ENCODE peak calls at places on chromosomes 2 and 18, in six cellular contexts. F is HuH-7.5; J is mesothelial cell of epicardium; S is 8988T; Q is stimulated activated CD4-positive, alpha-beta T cell treated with anti-CD3 and anti-CD28 coated beads, Interleukin-15, amount 100 ng/mL, for 1 hour; Z is NCI-H1694 treated with DMSO at 0.1 percent for 48 hours. D is an unnamed sample.

GRCh38 chr2:206353685-206354084 is 79.2 kb downstream of the ZDBF2 start:
- DNase-seq in F (no peak), J (no peak), S (no peak), Q (no peak), Z (no peak), D (no peak)

GRCh38 chr2:102187191-102188150 is 648 bp downstream of the IL1RL2 start:
- DNase-seq in F (no peak), J (no peak), S (no peak), Q (peak), Z (no peak), D (no peak)

GRCh38 chr2:145691659-145692058 is 1171.7 kb upstream of the ZEB2 start:
- DNase-seq in F (no peak), J (no peak), S (no peak), Q (no peak), Z (no peak), D (no peak)

GRCh38 chr2:5074738-5075137 is 617.4 kb upstream of the SOX11 start:
- DNase-seq in F (no peak), J (no peak), S (no peak), Q (no peak), Z (no peak), D (no peak)

GRCh38 chr2:112184121-112184520 is 45.9 kb downstream of the FBLN7 start:
- DNase-seq in F (no peak), J (no peak), S (no peak), Q (no peak), Z (no peak), D (no peak)

GRCh38 chr2:7835693-7836680 is 845.9 kb upstream of the ID2 start:
- DNase-seq in F (no peak), J (no peak), S (no peak), Q (no peak), Z (no peak), D (peak)

GRCh38 chr2:127504552-127505460 is 21.5 kb downstream of the IWS1 start:
- DNase-seq in F (no peak), J (no peak), S (no peak), Q (no peak), Z (no peak), D (no peak)

GRCh38 chr18:79384834-79385233 is 10.9 kb upstream of the NFATC1 start:
- DNase-seq in F (no peak), J (no peak), S (no peak), Q (no peak), Z (no peak), D (no peak)

GRCh38 chr2:233124449-233125080 is 64.4 kb downstream of the INPP5D start:
- DNase-seq in F (no peak), J (no peak), S (no peak), Q (no peak), Z (no peak), D (peak)

GRCh38 chr18:74817576-74817975 is 219.9 kb downstream of the ZNF407 start:
- DNase-seq in F (no peak), J (no peak), S (no peak), Q (no peak), Z (no peak), D (no peak)

GRCh38 chr2:203900298-203900697 is 32.7 kb downstream of the CTLA4 start:
- DNase-seq in F (no peak), J (no peak), S (no peak), Q (no peak), Z (no peak), D (no peak)

GRCh38 chr2:72214429-72215143 is 66.9 kb upstream of the CYP26B1 start:
- DNase-seq in F (no peak), J (no peak), S (no peak), Q (no peak), Z (no peak), D (no peak)

GRCh38 chr2:96097951-96098823 is 18.2 kb downstream of the ADRA2B start:
- DNase-seq in F (no peak), J (peak), S (no peak), Q (no peak), Z (no peak), D (no peak)

GRCh38 chr2:126783341-126783740 is 115.3 kb upstream of the TEX51 start:
- DNase-seq in F (no peak), J (no peak), S (no peak), Q (no peak), Z (no peak), D (no peak)

GRCh38 chr18:37122877-37123276 is 293.9 kb downstream of the KIAA1328 start:
- DNase-seq in F (no peak), J (no peak), S (no peak), Q (no peak), Z (no peak), D (no peak)

GRCh38 chr18:79597176-79598045 is 82.2 kb upstream of the CTDP1 start:
- DNase-seq in F (no peak), J (no peak), S (no peak), Q (no peak), Z (no peak), D (no peak)

GRCh38 chr18:63592506-63592905 is 5.4 kb downstream of the SERPINB13 start:
- DNase-seq in F (no peak), J (no peak), S (no peak), Q (no peak), Z (no peak), D (no peak)

GRCh38 chr18:22191346-22191710 is 21.9 kb downstream of the GATA6 start:
- DNase-seq in F (no peak), J (no peak), S (no peak), Q (no peak), Z (no peak), D (no peak)

GRCh38 chr2:235291464-235291863 is 202.4 kb upstream of the AGAP1 start:
- DNase-seq in F (no peak), J (no peak), S (no peak), Q (no peak), Z (no peak), D (no peak)

GRCh38 chr2:28594369-28595108 is 98.7 kb downstream of the PLB1 start:
- DNase-seq in F (peak), J (peak), S (peak), Q (peak), Z (peak), D (peak)

GRCh38 chr18:80200171-80200931 is 47.0 kb downstream of the PARD6G start:
- DNase-seq in F (peak), J (peak), S (no peak), Q (no peak), Z (peak), D (no peak)

GRCh38 chr18:40925071-40925541 is 1029.9 kb upstream of the PIK3C3 start:
- DNase-seq in F (no peak), J (no peak), S (no peak), Q (no peak), Z (no peak), D (no peak)

GRCh38 chr18:13550446-13551304 is 175.7 kb downstream of the FAM210A start:
- DNase-seq in F (no peak), J (no peak), S (no peak), Q (no peak), Z (no peak), D (no peak)

GRCh38 chr2:39380525-39381150 is 56.4 kb downstream of the MAP4K3 start:
- DNase-seq in F (no peak), J (no peak), S (no peak), Q (no peak), Z (no peak), D (no peak)

GRCh38 chr2:75453696-75454095 is 107.0 kb downstream of the EVA1A start:
- DNase-seq in F (no peak), J (no peak), S (no peak), Q (no peak), Z (no peak), D (no peak)

GRCh38 chr18:22558945-22559385 is 141.2 kb upstream of the CTAGE1 start:
- DNase-seq in F (peak), J (peak), S (peak), Q (no peak), Z (no peak), D (no peak)

GRCh38 chr2:105756435-105756834 is 11.7 kb downstream of the NCK2 start:
- DNase-seq in F (no peak), J (no peak), S (no peak), Q (no peak), Z (no peak), D (no peak)

GRCh38 chr18:50268022-50268747 is 1.9 kb upstream of the CFAP53 start:
- DNase-seq in F (peak), J (peak), S (peak), Q (peak), Z (peak), D (peak)

GRCh38 chr2:32210767-32211408 is 45.2 kb downstream of the SLC30A6 start:
- DNase-seq in F (no peak), J (no peak), S (no peak), Q (no peak), Z (no peak), D (no peak)

GRCh38 chr2:47223980-47224379 is 68.9 kb upstream of the STPG4 start:
- DNase-seq in F (no peak), J (no peak), S (no peak), Q (no peak), Z (peak), D (no peak)

GRCh38 chr2:215696998-215697397 is 261.1 kb upstream of the FN1 start:
- DNase-seq in F (no peak), J (no peak), S (no peak), Q (no peak), Z (no peak), D (no peak)

D was measured in GM12891.